ENCODE peak calls at places on chromosomes 7 and 10, in five cellular contexts. G is endothelial cell, P is dorsolateral prefrontal cortex, K is ELF-1, D is caudate nucleus. X is an unnamed sample.

GRCh38 chr7:113199841-113200240 is 81.5 kb upstream of the SMIM30 start:
- DNase-seq in D (no peak), P (no peak), K (no peak), G (no peak), X (no peak)

GRCh38 chr7:45708046-45708950 is 134.1 kb downstream of the ADCY1 start:
- DNase-seq in K (no peak), G (no peak), P (no peak), D (no peak), X (no peak)

GRCh38 chr7:6221340-6222319 is 50.8 kb downstream of the CYTH3 start:
- DNase-seq in D (no peak), G (no peak), K (no peak), P (no peak), X (no peak)

GRCh38 chr10:6009961-6010360 is 32.6 kb upstream of the IL15RA start:
- DNase-seq in G (no peak), D (no peak), P (no peak), K (no peak), X (no peak)

GRCh38 chr10:121975295-121976086 is 474 bp upstream of the NSMCE4A start:
- DNase-seq in G (no peak), D (no peak), P (no peak), K (no peak), X (peak; percentile 96)

GRCh38 chr10:63767512-63767911 is 246.3 kb downstream of the REEP3 start:
- DNase-seq in G (no peak), P (no peak), K (no peak), D (no peak), X (no peak)

GRCh38 chr7:103887853-103888602 is 101.4 kb downstream of the RELN start:
- DNase-seq in K (no peak), D (no peak), P (no peak), G (no peak), X (no peak)

GRCh38 chr7:44334734-44335097 is 9.3 kb upstream of the CAMK2B start:
- DNase-seq in K (no peak), D (no peak), G (no peak), P (no peak), X (no peak)

GRCh38 chr7:115274-115911 is 77.0 kb upstream of the FAM20C start:
- DNase-seq in K (no peak), D (no peak), G (no peak), P (no peak), X (no peak)

GRCh38 chr7:98051118-98051744 is 55.4 kb upstream of the LMTK2 start:
- DNase-seq in K (peak; percentile 95), P (peak; percentile 40), G (peak; percentile 15), D (no peak), X (peak; percentile 92)

X was measured in H7.